ENCODE peak calls at places on chromosomes 4 and X, in four cellular contexts. Q is pancreas, B is mesendoderm, R is sigmoid colon. W is an unnamed sample.

GRCh38 chr4:103307479-103308042 is 109.4 kb upstream of the CENPE start:
- DNase-seq in Q (no peak), B (no peak), R (no peak), W (no peak)

GRCh38 chrX:7996414-7996813 is 69.2 kb upstream of the PNPLA4 start:
- DNase-seq in Q (no peak), B (peak; percentile 27), R (no peak), W (no peak)

GRCh38 chr4:139651282-139652194 is 14.1 kb upstream of the MGST2 start:
- DNase-seq in Q (peak; percentile 68), B (peak; percentile 84), R (peak; percentile 91), W (peak; percentile 88)

GRCh38 chrX:15882704-15883539 is 28.3 kb upstream of the AP1S2 start:
- DNase-seq in Q (no peak), B (no peak), R (no peak), W (no peak)

GRCh38 chr4:179755322-179755721 is 2313.1 kb upstream of the AGA start:
- DNase-seq in Q (no peak), B (peak; percentile 88), R (no peak), W (no peak)

GRCh38 chr4:40544216-40544615 is 85.4 kb downstream of the RBM47 start:
- DNase-seq in Q (no peak), B (no peak), R (no peak), W (no peak)

GRCh38 chr4:21827575-21827974 is 121.0 kb downstream of the KCNIP4 start:
- DNase-seq in Q (no peak), B (no peak), R (no peak), W (no peak)

GRCh38 chrX:53257166-53257565 is 24.2 kb downstream of the IQSEC2 start:
- DNase-seq in Q (no peak), B (no peak), R (peak; percentile 53), W (no peak)

GRCh38 chr4:155929833-155930232 is 23.8 kb downstream of the CTSO start:
- DNase-seq in Q (no peak), B (no peak), R (no peak), W (no peak)

GRCh38 chrX:22081475-22082092 is 49.5 kb downstream of the PHEX start:
- DNase-seq in Q (peak; percentile 52), B (peak; percentile 52), R (peak; percentile 66), W (peak; percentile 53)

GRCh38 chr4:99507762-99508161 is 3.1 kb upstream of the C4orf17 start:
- DNase-seq in Q (no peak), B (peak; percentile 51), R (no peak), W (no peak)

GRCh38 chrX:20487227-20487626 is 220.5 kb upstream of the RPS6KA3 start:
- DNase-seq in Q (no peak), B (no peak), R (no peak), W (no peak)

GRCh38 chrX:10591363-10592036 is 28.9 kb downstream of the MID1 start:
- DNase-seq in Q (no peak), B (no peak), R (no peak), W (no peak)

GRCh38 chr4:183746305-183747229 is 87.5 kb downstream of the TRAPPC11 start:
- DNase-seq in Q (no peak), B (no peak), R (no peak), W (peak; percentile 23)

DNA sequence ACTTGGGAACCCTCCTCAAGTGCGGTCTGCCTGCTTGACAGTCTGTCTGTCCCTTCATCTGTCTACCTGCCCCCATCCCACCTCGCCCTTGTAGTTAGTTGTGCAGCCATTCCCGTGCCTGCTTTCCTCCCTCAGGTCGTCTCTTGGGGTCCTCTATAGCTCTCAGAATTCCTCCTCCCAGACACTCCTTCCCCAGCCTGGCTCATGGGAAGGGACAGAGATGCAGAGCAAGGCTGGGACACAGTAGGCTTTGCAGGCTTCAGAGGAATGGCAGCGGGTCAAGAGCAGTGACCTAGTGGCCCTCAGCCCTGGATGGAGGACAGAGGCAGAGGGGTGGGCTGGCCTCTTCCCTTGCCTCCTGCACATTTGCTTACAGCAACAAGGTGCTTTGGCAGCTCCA is 18.3 kb downstream of the TMEM31 start:
- DNase-seq in Q (no peak), B (no peak), R (no peak), W (no peak)
- H3K4me1 ChIP-seq in Q (no peaks in the 10 kb centered on the region), B (peaks cover 34% of the 10 kb centered on the region), R (no peaks in the 10 kb centered on the region), W (no peaks in the 10 kb centered on the region)

GRCh38 chr4:1297023-1297395 is 7.3 kb downstream of the MAEA start:
- DNase-seq in Q (no peak), B (no peak), R (no peak), W (peak; percentile 24)

GRCh38 chr4:1299301-1299860 is 9.7 kb downstream of the MAEA start:
- DNase-seq in Q (no peak), B (no peak), R (peak; percentile 45), W (peak; percentile 46)

GRCh38 chr4:1296324-1297022 is 6.8 kb downstream of the MAEA start:
- DNase-seq in Q (no peak), B (no peak), R (peak; percentile 41), W (peak; percentile 36)

GRCh38 chr4:1298461-1298860 is 8.8 kb downstream of the MAEA start:
- DNase-seq in Q (no peak), B (no peak), R (no peak), W (no peak)

DNA sequence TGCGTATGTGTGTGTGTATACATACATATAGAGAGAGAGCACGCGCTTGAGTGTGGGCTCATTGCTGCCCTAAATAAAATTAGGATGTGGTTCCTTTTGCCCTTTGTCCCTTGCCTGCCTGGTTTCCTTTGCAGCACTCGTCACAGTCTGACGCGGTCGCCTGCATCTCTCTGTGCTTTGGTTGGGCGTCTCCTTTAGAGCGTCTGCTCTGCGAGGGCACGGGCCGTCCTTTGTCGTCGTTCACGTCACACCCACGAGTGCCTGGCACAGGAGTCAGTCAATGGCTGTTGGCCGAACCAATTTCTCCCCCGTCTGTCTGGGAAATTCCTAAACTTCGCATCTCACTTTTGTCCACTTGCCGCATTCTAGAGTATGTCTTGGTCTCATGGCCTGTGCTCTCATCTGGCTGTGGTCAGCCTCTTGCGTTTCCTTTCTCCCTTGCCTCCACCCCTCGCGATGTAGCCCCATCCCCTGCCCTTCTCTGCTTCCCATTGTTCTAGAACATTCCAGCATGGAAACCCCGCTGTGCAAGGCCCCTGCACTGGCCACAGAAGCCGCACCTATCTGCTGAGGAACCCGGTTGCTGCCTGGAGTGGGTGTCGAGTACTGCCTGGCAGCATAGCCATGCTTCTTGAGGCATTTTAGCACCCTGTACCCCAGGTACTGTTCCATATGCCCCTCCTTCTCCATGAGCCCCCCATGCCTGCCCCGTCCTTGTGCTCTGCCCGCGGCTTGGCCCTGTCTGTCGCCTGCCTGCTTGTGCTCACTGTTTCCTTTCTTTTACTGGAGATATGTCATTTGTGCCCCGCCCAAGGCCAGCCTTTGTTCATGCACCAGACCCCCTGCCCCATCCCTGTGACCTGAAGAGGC is 8.0 kb downstream of the MAEA start:
- DNase-seq in Q (no peak), B (peak; percentile 55), R (peak; percentile 50), W (no peak)
- H3K4me1 ChIP-seq in Q (peaks cover 9% of the 10 kb centered on the region), B (peaks cover 3% of the 10 kb centered on the region), R (peaks cover 26% of the 10 kb centered on the region), W (peaks cover 23% of the 10 kb centered on the region)

GRCh38 chrX:107576392-107576791 is 51.9 kb upstream of the PRPS1 start:
- DNase-seq in Q (no peak), B (no peak), R (no peak), W (no peak)
- H3K4me1 ChIP-seq in Q (no peaks in the 10 kb centered on the region), B (no peaks in the 10 kb centered on the region), R (no peaks in the 10 kb centered on the region), W (no peaks in the 10 kb centered on the region)

DNA sequence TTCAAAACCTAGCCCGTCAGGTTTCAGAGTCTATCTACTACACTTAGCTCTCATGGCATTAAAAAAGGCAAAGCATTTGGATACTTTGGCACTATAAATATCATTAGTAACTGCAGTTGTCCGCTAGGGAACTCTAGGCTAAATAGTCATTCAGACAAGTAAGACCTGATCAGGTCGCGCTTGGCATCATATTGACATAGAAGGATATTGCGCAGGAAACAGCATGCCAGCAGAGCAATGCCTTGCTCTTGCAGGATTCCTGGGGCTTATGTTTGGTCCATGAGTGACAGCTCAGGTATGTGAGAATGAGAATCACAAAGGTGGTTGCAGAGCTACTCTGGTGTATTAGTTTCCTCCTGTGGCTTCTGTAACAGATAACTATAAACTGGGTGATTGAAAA is 62.7 kb downstream of the KDM6A start:
- DNase-seq in Q (no peak), B (no peak), R (no peak), W (peak; percentile 60)
- H3K4me1 ChIP-seq in Q (peaks cover 10% of the 10 kb centered on the region), B (peaks cover 2% of the 10 kb centered on the region), R (peaks cover 16% of the 10 kb centered on the region), W (peaks cover 37% of the 10 kb centered on the region)

GRCh38 chrX:109036624-109037023 is 300.3 kb upstream of the IRS4 start:
- DNase-seq in Q (no peak), B (no peak), R (no peak), W (no peak)
- H3K4me1 ChIP-seq in Q (no peaks in the 10 kb centered on the region), B (peaks cover 3% of the 10 kb centered on the region), R (no peaks in the 10 kb centered on the region), W (no peaks in the 10 kb centered on the region)

GRCh38 chrX:68697036-68697435 is 49.6 kb downstream of the STARD8 start:
- DNase-seq in Q (no peak), B (no peak), R (no peak), W (no peak)
- H3K4me1 ChIP-seq in Q (peaks cover 5% of the 10 kb centered on the region), B (peaks cover 2% of the 10 kb centered on the region), R (no peaks in the 10 kb centered on the region), W (peaks cover 26% of the 10 kb centered on the region)

GRCh38 chrX:12153317-12153716 is 15.0 kb downstream of the FRMPD4 start:
- DNase-seq in Q (no peak), B (no peak), R (no peak), W (no peak)
- H3K4me1 ChIP-seq in Q (no peaks in the 10 kb centered on the region), B (no peaks in the 10 kb centered on the region), R (peaks cover 4% of the 10 kb centered on the region), W (no peaks in the 10 kb centered on the region)

GRCh38 chr4:77783881-77784280 is 35.3 kb downstream of the CNOT6L start:
- DNase-seq in Q (no peak), B (no peak), R (no peak), W (no peak)
- H3K4me1 ChIP-seq in Q (peaks cover 3% of the 10 kb centered on the region), B (no peaks in the 10 kb centered on the region), R (peaks cover 21% of the 10 kb centered on the region), W (peaks cover 13% of the 10 kb centered on the region)

W was measured in psoas muscle.